ENCODE peak calls at places on chromosomes 3 and 15, in nine cellular contexts. C is A549, U is body of pancreas, H is coronary artery, L is PC-9, Y is GM23338, J is tibial nerve, P is ovary, I is gastrocnemius medialis. E is an unnamed sample.

GRCh38 chr3:172713316-172713715 is 2.4 kb upstream of the NCEH1 start:
- DNase-seq in C (no peak), U (no peak), H (no peak), L (no peak), Y (no peak), J (no peak), P (no peak), I (no peak), E (no peak)

GRCh38 chr3:51271172-51271571 is 113.9 kb upstream of the MANF start:
- DNase-seq in C (no peak), U (no peak), H (no peak), L (no peak), Y (no peak), J (no peak), P (no peak), I (no peak), E (no peak)

GRCh38 chr3:43770426-43771103 is 79.8 kb downstream of the ABHD5 start:
- DNase-seq in C (peak; percentile 79), U (peak; percentile 82), H (peak; percentile 85), L (peak; percentile 87), Y (no peak), J (peak; percentile 38), P (peak; percentile 21), I (peak; percentile 69), E (no peak)

GRCh38 chr3:155560594-155560993 is 184.3 kb downstream of the PLCH1 start:
- DNase-seq in C (peak; percentile 81), U (no peak), H (no peak), L (no peak), Y (no peak), J (no peak), P (no peak), I (no peak), E (no peak)

GRCh38 chr3:41681479-41681878 is 280.4 kb downstream of the ULK4 start:
- DNase-seq in C (peak; percentile 64), U (no peak), H (no peak), L (peak; percentile 35), Y (peak; percentile 79), J (no peak), P (no peak), I (no peak), E (no peak)

GRCh38 chr3:178381555-178381954 is 154.7 kb upstream of the KCNMB2 start:
- DNase-seq in C (no peak), U (no peak), H (no peak), L (no peak), Y (no peak), J (no peak), P (no peak), I (no peak), E (no peak)

GRCh38 chr3:170059447-170059846 is 21.7 kb downstream of the GPR160 start:
- DNase-seq in C (no peak), U (no peak), H (no peak), L (no peak), Y (peak; percentile 42), J (no peak), P (no peak), I (no peak), E (no peak)

GRCh38 chr15:73939138-73939537 is 12.9 kb downstream of the LOXL1 start:
- DNase-seq in C (no peak), U (no peak), H (peak; percentile 53), L (no peak), Y (no peak), J (no peak), P (no peak), I (no peak), E (no peak)

GRCh38 chr3:192223815-192224214 is 503.5 kb downstream of the FGF12 start:
- DNase-seq in C (no peak), U (no peak), H (no peak), L (no peak), Y (no peak), J (no peak), P (no peak), I (no peak), E (no peak)

GRCh38 chr3:30779686-30780287 is 114.7 kb downstream of the GADL1 start:
- DNase-seq in C (peak; percentile 38), U (no peak), H (no peak), L (no peak), Y (peak; percentile 71), J (no peak), P (no peak), I (no peak), E (no peak)

GRCh38 chr15:93072011-93072410 is 17.0 kb downstream of the RGMA start:
- DNase-seq in C (no peak), U (no peak), H (no peak), L (no peak), Y (peak; percentile 65), J (no peak), P (no peak), I (no peak), E (no peak)

GRCh38 chr15:65533057-65533752 is 2.9 kb downstream of the HACD3 start:
- DNase-seq in C (no peak), U (no peak), H (no peak), L (no peak), Y (no peak), J (no peak), P (no peak), I (no peak), E (no peak)

GRCh38 chr15:80202641-80203360 is 49.2 kb downstream of the CTXND1 start:
- DNase-seq in C (no peak), U (no peak), H (peak; percentile 46), L (peak; percentile 22), Y (no peak), J (no peak), P (no peak), I (no peak), E (no peak)

GRCh38 chr3:184368804-184369183 is 7.3 kb downstream of the POLR2H start:
- DNase-seq in C (no peak), U (no peak), H (no peak), L (no peak), Y (no peak), J (no peak), P (no peak), I (no peak), E (no peak)

GRCh38 chr15:66287461-66288055 is 5.8 kb upstream of the DIS3L start:
- DNase-seq in C (peak; percentile 37), U (no peak), H (no peak), L (no peak), Y (peak; percentile 55), J (no peak), P (no peak), I (no peak), E (no peak)

GRCh38 chr3:150759319-150759718 is 3.6 kb downstream of the SIAH2 start:
- DNase-seq in C (no peak), U (no peak), H (no peak), L (no peak), Y (no peak), J (no peak), P (no peak), I (no peak), E (no peak)

DNA sequence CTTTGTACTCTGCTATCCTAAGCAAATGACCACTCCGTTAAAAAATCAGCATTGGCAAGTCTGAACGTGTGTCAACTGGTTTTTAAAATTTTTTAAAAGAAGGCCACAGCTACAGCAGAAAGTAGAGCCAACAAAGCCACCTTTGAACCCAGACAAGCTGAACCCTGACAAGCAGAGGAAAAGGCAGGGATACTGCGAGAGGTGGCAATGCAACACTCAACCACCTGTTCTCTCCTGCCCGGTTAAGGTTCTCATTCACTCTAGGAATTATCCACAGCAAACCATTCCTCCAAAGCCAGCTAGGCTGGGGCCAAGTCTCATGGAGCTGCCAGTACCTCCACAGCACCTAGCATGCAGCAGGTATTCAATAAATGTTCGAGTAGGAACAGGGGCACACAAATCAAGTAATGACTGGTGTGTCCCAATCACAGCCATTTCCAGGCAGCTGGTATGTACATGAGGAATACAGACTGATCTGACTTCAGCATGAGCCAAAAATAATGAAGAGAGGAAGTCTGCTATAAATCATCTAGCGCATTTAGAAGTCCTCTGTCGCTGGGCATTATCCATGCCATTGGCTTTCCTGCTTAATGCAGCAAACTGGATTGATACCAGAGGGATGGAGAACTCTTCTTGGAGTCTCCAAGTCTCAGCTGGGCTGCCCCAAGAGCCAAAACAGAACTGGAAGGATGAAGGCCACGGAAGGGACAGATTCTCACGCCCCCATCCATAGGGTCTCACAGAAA is 75.9 kb downstream of the ADCY5 start:
- DNase-seq in C (no peak), U (peak; percentile 1), H (no peak), L (no peak), Y (no peak), J (no peak), P (no peak), I (no peak), E (no peak)
- H3K27ac ChIP-seq in C (no peak overlapping the region), U (peak overlapping the region; percentile 27), H (peak overlapping the region; percentile 71), L (no peak overlapping the region), Y (no peak overlapping the region), J (no peak overlapping the region), P (no peak overlapping the region), I (no peak overlapping the region), E (peak overlapping the region; percentile 59)

GRCh38 chr3:45664558-45664957 is 24.6 kb upstream of the SACM1L start:
- DNase-seq in C (no peak), U (no peak), H (no peak), L (no peak), Y (no peak), J (no peak), P (no peak), I (no peak), E (no peak)

GRCh38 chr3:45667569-45667967 is 21.6 kb upstream of the SACM1L start:
- DNase-seq in C (no peak), U (no peak), H (no peak), L (no peak), Y (no peak), J (no peak), P (no peak), I (no peak), E (no peak)

GRCh38 chr3:45660567-45660901 is 28.7 kb upstream of the SACM1L start:
- DNase-seq in C (no peak), U (no peak), H (no peak), L (no peak), Y (no peak), J (no peak), P (no peak), I (no peak), E (no peak)

GRCh38 chr3:45666729-45667440 is 22.3 kb upstream of the SACM1L start:
- DNase-seq in C (no peak), U (no peak), H (no peak), L (no peak), Y (no peak), J (no peak), P (peak; percentile 40), I (no peak), E (no peak)

GRCh38 chr3:45665101-45665572 is 24.1 kb upstream of the SACM1L start:
- DNase-seq in C (peak; percentile 76), U (peak; percentile 81), H (no peak), L (no peak), Y (peak; percentile 75), J (no peak), P (no peak), I (peak; percentile 38), E (peak; percentile 12)
- H3K27ac ChIP-seq in C (no peak overlapping the region), U (peak overlapping the region; percentile 3), H (no peak overlapping the region), L (no peak overlapping the region), Y (peak overlapping the region; percentile 79), J (peak overlapping the region; percentile 76), P (no peak overlapping the region), I (peak overlapping the region; percentile 66), E (no peak overlapping the region)

GRCh38 chr15:83322061-83322460 is 37.6 kb upstream of the BNC1 start:
- DNase-seq in C (no peak), U (no peak), H (no peak), L (no peak), Y (peak; percentile 14), J (no peak), P (no peak), I (no peak), E (no peak)
- H3K27ac ChIP-seq in C (peak overlapping the region; percentile 63), U (no peak overlapping the region), H (no peak overlapping the region), L (no peak overlapping the region), Y (no peak overlapping the region), J (no peak overlapping the region), P (no peak overlapping the region), I (no peak overlapping the region), E (no peak overlapping the region)

GRCh38 chr3:188187055-188187454 is 33.1 kb downstream of the LPP start:
- DNase-seq in C (no peak), U (no peak), H (no peak), L (no peak), Y (no peak), J (no peak), P (no peak), I (no peak), E (no peak)
- H3K27ac ChIP-seq in C (no peak overlapping the region), U (no peak overlapping the region), H (no peak overlapping the region), L (peak overlapping the region; percentile 55), Y (no peak overlapping the region), J (no peak overlapping the region), P (no peak overlapping the region), I (peak overlapping the region; percentile 94), E (no peak overlapping the region)

E was measured in caudate nucleus.